ENCODE peak calls at places on chromosomes 1 and 21, in four cellular contexts. One of them, this sample, is unnamed.

GRCh38 chr1:50023292-50024159 is at the start of gene AGBL4:
- DNase-seq in K562: peak; percentile 61
- DNase-seq in fibroblast of lung: peak; percentile 1
- DNase-seq in endothelial cell of umbilical vein: peak; percentile 5
- DNase-seq in this sample: peak; percentile 4

GRCh38 chr1:205766038-205766437 is 9.2 kb downstream of the RAB29 start:
- DNase-seq in K562: no peak
- DNase-seq in fibroblast of lung: no peak
- DNase-seq in endothelial cell of umbilical vein: peak; percentile 19
- DNase-seq in this sample: peak; percentile 59

GRCh38 chr21:43719748-43720538 is 1.0 kb downstream of the PDXK start:
- DNase-seq in K562: peak; percentile 36
- DNase-seq in fibroblast of lung: no peak
- DNase-seq in endothelial cell of umbilical vein: no peak
- DNase-seq in this sample: no peak

GRCh38 chr1:206537141-206537540 is 29.8 kb downstream of the RASSF5 start:
- DNase-seq in K562: no peak
- DNase-seq in fibroblast of lung: no peak
- DNase-seq in endothelial cell of umbilical vein: no peak
- DNase-seq in this sample: no peak

GRCh38 chr1:143625886-143626285 is 345.9 kb downstream of the FAM72C start:
- DNase-seq in K562: peak; percentile 3
- DNase-seq in fibroblast of lung: no peak
- DNase-seq in endothelial cell of umbilical vein: no peak
- DNase-seq in this sample: no peak

GRCh38 chr1:175250027-175250426 is 57.5 kb upstream of the KIAA0040 start:
- DNase-seq in K562: no peak
- DNase-seq in fibroblast of lung: no peak
- DNase-seq in endothelial cell of umbilical vein: no peak
- DNase-seq in this sample: no peak

GRCh38 chr1:53949023-53949611 is 3.0 kb downstream of the LRRC42 start:
- DNase-seq in K562: peak; percentile 74
- DNase-seq in fibroblast of lung: peak; percentile 76
- DNase-seq in endothelial cell of umbilical vein: peak; percentile 33
- DNase-seq in this sample: peak; percentile 72

GRCh38 chr1:169426174-169426716 is 1.0 kb downstream of the CCDC181 start:
- DNase-seq in K562: no peak
- DNase-seq in fibroblast of lung: no peak
- DNase-seq in endothelial cell of umbilical vein: no peak
- DNase-seq in this sample: no peak

GRCh38 chr1:77370161-77370560 is 88.3 kb downstream of the AK5 start:
- DNase-seq in K562: no peak
- DNase-seq in fibroblast of lung: peak; percentile 31
- DNase-seq in endothelial cell of umbilical vein: no peak
- DNase-seq in this sample: no peak

GRCh38 chr21:33234618-33235520 is 5.1 kb downstream of the IFNAR2 start:
- DNase-seq in K562: peak; percentile 28
- DNase-seq in fibroblast of lung: no peak
- DNase-seq in endothelial cell of umbilical vein: no peak
- DNase-seq in this sample: no peak

GRCh38 chr21:31447477-31447876 is 103.4 kb upstream of the TIAM1 start:
- DNase-seq in K562: no peak
- DNase-seq in fibroblast of lung: no peak
- DNase-seq in endothelial cell of umbilical vein: no peak
- DNase-seq in this sample: no peak

GRCh38 chr1:181490740-181491712 is 7.7 kb downstream of the CACNA1E start:
- DNase-seq in K562: no peak
- DNase-seq in fibroblast of lung: no peak
- DNase-seq in endothelial cell of umbilical vein: no peak
- DNase-seq in this sample: no peak

GRCh38 chr1:183609313-183609712 is 19.1 kb upstream of the NCF2 start:
- DNase-seq in K562: peak; percentile 63
- DNase-seq in fibroblast of lung: peak; percentile 71
- DNase-seq in endothelial cell of umbilical vein: peak; percentile 45
- DNase-seq in this sample: peak; percentile 68

GRCh38 chr1:3174487-3175247 is 105.7 kb downstream of the PRDM16 start:
- DNase-seq in K562: no peak
- DNase-seq in fibroblast of lung: peak; percentile 70
- DNase-seq in endothelial cell of umbilical vein: no peak
- DNase-seq in this sample: peak; percentile 12

GRCh38 chr1:93672477-93673158 is 9.0 kb downstream of the BCAR3 start:
- DNase-seq in K562: no peak
- DNase-seq in fibroblast of lung: no peak
- DNase-seq in endothelial cell of umbilical vein: peak; percentile 24
- DNase-seq in this sample: no peak

GRCh38 chr1:222382171-222382570 is 165.7 kb downstream of the HHIPL2 start:
- DNase-seq in K562: no peak
- DNase-seq in fibroblast of lung: no peak
- DNase-seq in endothelial cell of umbilical vein: no peak
- DNase-seq in this sample: no peak

GRCh38 chr1:92291372-92291999 is 7.3 kb downstream of the GLMN start:
- DNase-seq in K562: peak; percentile 56
- DNase-seq in fibroblast of lung: peak; percentile 82
- DNase-seq in endothelial cell of umbilical vein: peak; percentile 75
- DNase-seq in this sample: peak; percentile 75

GRCh38 chr1:100353073-100353801 is 931 bp downstream of the CDC14A start:
- DNase-seq in K562: no peak
- DNase-seq in fibroblast of lung: peak; percentile 9
- DNase-seq in endothelial cell of umbilical vein: peak; percentile 23
- DNase-seq in this sample: no peak

GRCh38 chr21:15250384-15250783 is 185.6 kb upstream of the NRIP1 start:
- DNase-seq in K562: no peak
- DNase-seq in fibroblast of lung: peak; percentile 47
- DNase-seq in endothelial cell of umbilical vein: peak; percentile 26
- DNase-seq in this sample: peak; percentile 92

GRCh38 chr1:23848673-23849616 is 19.1 kb downstream of the FUCA1 start:
- DNase-seq in K562: no peak
- DNase-seq in fibroblast of lung: no peak
- DNase-seq in endothelial cell of umbilical vein: no peak
- DNase-seq in this sample: no peak

GRCh38 chr1:46244656-46245371 is 2.7 kb upstream of the RAD54L start:
- DNase-seq in K562: peak; percentile 48
- DNase-seq in fibroblast of lung: peak; percentile 18
- DNase-seq in endothelial cell of umbilical vein: peak; percentile 13
- DNase-seq in this sample: peak; percentile 58

GRCh38 chr1:11748294-11749202 is 12.6 kb downstream of the AGTRAP start:
- DNase-seq in K562: no peak
- DNase-seq in fibroblast of lung: no peak
- DNase-seq in endothelial cell of umbilical vein: no peak
- DNase-seq in this sample: no peak

GRCh38 chr1:86154581-86155060 is 2.0 kb downstream of the COL24A1 start:
- DNase-seq in K562: no peak
- DNase-seq in fibroblast of lung: no peak
- DNase-seq in endothelial cell of umbilical vein: no peak
- DNase-seq in this sample: no peak

GRCh38 chr1:219837274-219837993 is 90.9 kb downstream of the SLC30A10 start:
- DNase-seq in K562: peak; percentile 87
- DNase-seq in fibroblast of lung: peak; percentile 72
- DNase-seq in endothelial cell of umbilical vein: peak; percentile 55
- DNase-seq in this sample: peak; percentile 91

GRCh38 chr1:214295934-214296333 is 15.0 kb downstream of the SMYD2 start:
- DNase-seq in K562: no peak
- DNase-seq in fibroblast of lung: no peak
- DNase-seq in endothelial cell of umbilical vein: peak; percentile 42
- DNase-seq in this sample: no peak

GRCh38 chr1:211469938-211470529 is 21.9 kb downstream of the RD3 start:
- DNase-seq in K562: peak; percentile 88
- DNase-seq in fibroblast of lung: peak; percentile 68
- DNase-seq in endothelial cell of umbilical vein: peak; percentile 80
- DNase-seq in this sample: peak; percentile 87

GRCh38 chr1:101144868-101145808 is 91.7 kb upstream of the S1PR1 start:
- DNase-seq in K562: no peak
- DNase-seq in fibroblast of lung: no peak
- DNase-seq in endothelial cell of umbilical vein: no peak
- DNase-seq in this sample: no peak

GRCh38 chr1:207335695-207336363 is 14.4 kb downstream of the CD55 start:
- DNase-seq in K562: no peak
- DNase-seq in fibroblast of lung: peak; percentile 22
- DNase-seq in endothelial cell of umbilical vein: no peak
- DNase-seq in this sample: no peak

GRCh38 chr1:32431736-32432400 is 33.0 kb upstream of the ZBTB8B start:
- DNase-seq in K562: no peak
- DNase-seq in fibroblast of lung: no peak
- DNase-seq in endothelial cell of umbilical vein: no peak
- DNase-seq in this sample: no peak

GRCh38 chr1:199751962-199752687 is 275.4 kb upstream of the NR5A2 start:
- DNase-seq in K562: no peak
- DNase-seq in fibroblast of lung: no peak
- DNase-seq in endothelial cell of umbilical vein: no peak
- DNase-seq in this sample: no peak

GRCh38 chr1:199746985-199747384 is 280.5 kb upstream of the NR5A2 start:
- DNase-seq in K562: no peak
- DNase-seq in fibroblast of lung: no peak
- DNase-seq in endothelial cell of umbilical vein: no peak
- DNase-seq in this sample: no peak

GRCh38 chr1:199752688-199753027 is 274.9 kb upstream of the NR5A2 start:
- DNase-seq in K562: no peak
- DNase-seq in fibroblast of lung: no peak
- DNase-seq in endothelial cell of umbilical vein: no peak
- DNase-seq in this sample: no peak

GRCh38 chr1:199751524-199751923 is 276.0 kb upstream of the NR5A2 start:
- DNase-seq in K562: no peak
- DNase-seq in fibroblast of lung: no peak
- DNase-seq in endothelial cell of umbilical vein: no peak
- DNase-seq in this sample: no peak

GRCh38 chr1:199747984-199748383 is 279.5 kb upstream of the NR5A2 start:
- DNase-seq in K562: no peak
- DNase-seq in fibroblast of lung: no peak
- DNase-seq in endothelial cell of umbilical vein: no peak
- DNase-seq in this sample: no peak
- H3K4me3 ChIP-seq in K562: no peak overlapping the region
- H3K4me3 ChIP-seq in fibroblast of lung: no peak overlapping the region
- H3K4me3 ChIP-seq in endothelial cell of umbilical vein: no peak overlapping the region
- H3K4me3 ChIP-seq in this sample: no peak overlapping the region

DNA sequence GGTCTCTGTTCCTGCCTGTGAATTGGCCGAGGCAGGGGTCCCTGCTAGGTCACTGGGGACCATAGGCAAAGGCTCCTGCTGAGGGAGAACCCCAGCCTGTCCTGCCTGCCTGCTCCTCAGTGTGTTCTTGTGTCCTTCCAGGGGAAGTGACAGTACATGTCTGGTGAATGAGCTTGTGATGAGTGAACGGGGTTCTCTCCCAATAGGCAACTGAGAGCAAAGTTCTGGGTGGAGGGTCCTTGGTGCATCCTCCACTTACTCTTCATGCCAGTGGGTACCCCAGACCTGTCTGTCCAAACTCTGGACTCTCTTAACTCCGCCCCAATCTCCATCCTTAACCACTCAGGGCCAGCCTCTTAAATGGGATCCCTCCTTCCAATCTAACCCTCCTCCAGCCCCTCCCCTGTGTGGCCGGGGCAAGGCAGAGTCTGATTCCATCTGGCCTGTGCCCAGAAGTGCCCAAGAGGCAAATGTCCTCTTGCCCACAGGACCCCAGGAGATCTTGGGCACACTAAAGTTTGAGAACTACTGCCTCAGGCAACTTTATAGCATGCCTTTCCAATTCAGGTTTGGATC is 2.0 kb downstream of the XKR8 start:
- DNase-seq in K562: no peak
- DNase-seq in fibroblast of lung: no peak
- DNase-seq in endothelial cell of umbilical vein: no peak
- DNase-seq in this sample: peak; percentile 18
- H3K9ac ChIP-seq in K562: no peak overlapping the region
- H3K9ac ChIP-seq in fibroblast of lung: no peak overlapping the region
- H3K9ac ChIP-seq in endothelial cell of umbilical vein: no peak overlapping the region
- H3K9ac ChIP-seq in this sample: no peak overlapping the region

DNA sequence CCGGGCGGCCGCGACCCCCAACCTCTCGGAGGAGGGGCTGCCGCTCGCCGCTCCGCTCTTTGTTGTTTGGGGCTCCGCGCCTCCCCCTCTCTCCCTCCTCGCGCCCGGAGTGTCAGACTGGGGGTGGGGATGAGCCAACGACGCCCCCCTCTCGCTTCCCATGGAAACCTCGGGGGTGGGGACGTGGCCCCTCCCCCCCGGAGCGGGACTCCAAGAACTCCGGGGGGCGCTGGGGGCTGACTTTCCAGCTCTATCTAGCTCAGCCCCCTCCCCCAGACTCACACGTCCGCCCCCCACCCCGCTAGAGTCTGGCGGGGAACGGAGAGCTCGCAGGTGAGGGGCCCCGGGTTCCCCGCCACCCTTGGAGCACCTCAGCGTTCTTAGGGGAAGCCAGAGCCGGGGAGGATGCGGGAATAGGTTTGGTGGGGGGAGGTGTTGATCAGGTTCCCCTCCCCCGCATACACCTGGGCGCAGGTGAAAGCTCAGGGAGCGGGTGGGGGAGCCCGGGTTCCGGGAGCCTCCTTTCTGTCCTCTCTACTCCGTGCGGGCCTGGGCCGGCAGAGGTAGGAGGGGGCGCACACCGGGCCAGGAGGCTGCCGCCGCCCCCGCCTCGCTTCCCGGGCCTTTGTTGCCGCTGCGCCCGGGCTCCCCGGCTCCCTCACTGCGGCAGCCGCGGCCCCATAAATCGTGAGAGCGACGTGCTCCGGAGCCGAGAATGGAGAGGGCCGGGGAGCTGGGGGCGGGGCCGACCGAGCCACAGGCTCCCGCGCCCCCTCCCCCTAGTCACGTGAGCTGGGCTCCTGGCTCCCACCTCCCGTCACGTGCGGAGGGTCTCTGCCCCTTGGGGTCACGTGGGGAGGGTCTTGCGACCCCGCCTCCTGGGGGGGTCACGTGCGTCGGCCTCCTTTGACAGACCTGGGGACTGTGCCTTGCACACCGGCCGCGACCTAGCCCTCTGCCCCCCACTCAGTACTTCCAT is 1.9 kb downstream of the EFNA3 start:
- DNase-seq in K562: peak; percentile 72
- DNase-seq in fibroblast of lung: no peak
- DNase-seq in endothelial cell of umbilical vein: no peak
- DNase-seq in this sample: peak; percentile 30
- H3K4me3 ChIP-seq in K562: peak overlapping the region; percentile 51
- H3K4me3 ChIP-seq in fibroblast of lung: no peak overlapping the region
- H3K4me3 ChIP-seq in endothelial cell of umbilical vein: no peak overlapping the region
- H3K4me3 ChIP-seq in this sample: peak overlapping the region; percentile 71

DNA sequence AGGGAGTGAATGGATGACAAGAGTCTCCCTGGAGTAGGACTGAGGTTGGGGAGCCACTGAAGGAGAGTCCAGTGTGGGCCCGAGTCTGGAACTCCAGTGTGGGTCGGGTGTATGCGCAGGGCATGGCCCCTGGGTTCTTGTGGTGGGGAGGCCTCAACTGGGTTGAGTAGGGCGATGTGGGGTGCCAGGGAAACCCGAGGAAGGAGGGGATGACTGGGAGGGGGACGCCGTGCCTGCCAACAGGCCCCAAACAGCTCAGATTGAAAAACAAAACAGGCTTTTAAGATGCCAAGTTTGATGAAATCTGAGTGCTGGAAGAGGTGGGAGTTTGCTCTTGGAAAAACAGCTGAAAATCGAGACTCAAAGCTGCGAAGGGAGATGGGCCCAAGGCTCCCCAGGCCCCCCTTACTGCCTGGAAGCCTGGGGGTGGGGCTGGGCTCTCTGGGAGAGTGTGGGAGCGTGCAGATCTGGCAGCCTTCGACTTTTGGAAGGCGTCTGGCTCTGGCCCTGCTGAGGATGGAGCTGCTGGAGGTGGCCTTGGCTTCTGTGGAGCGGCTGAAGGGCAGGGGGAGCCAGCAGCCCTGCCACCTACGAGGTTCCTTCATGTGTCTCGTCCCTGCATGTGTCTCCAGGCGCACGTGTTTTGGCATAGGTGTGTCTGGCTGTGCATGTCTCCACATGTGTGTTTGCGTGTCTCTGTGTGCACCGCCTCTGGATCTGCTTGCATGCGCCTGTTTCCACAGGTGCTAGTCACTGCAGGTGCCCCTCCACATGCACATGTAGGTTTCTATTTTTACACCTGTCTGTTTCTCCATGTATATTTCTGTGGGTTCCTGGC is 33.3 kb downstream of the PTPRF start:
- DNase-seq in K562: no peak
- DNase-seq in fibroblast of lung: peak; percentile 36
- DNase-seq in endothelial cell of umbilical vein: no peak
- DNase-seq in this sample: no peak
- H3K9ac ChIP-seq in K562: no peak overlapping the region
- H3K9ac ChIP-seq in fibroblast of lung: no peak overlapping the region
- H3K9ac ChIP-seq in endothelial cell of umbilical vein: no peak overlapping the region
- H3K9ac ChIP-seq in this sample: no peak overlapping the region

This sample was measured in PC-3.